ENCODE peak calls at places on chromosomes 7 and 10, in eight cellular contexts. D is CD8-positive, alpha-beta T cell; G is mesothelial cell of epicardium; Y is astrocyte of the spinal cord; N is GM20000; O is gastrocnemius medialis; A is cardiac muscle cell; P is GM06990. S is an unnamed sample.

GRCh38 chr7:129835436-129836020 is 117.2 kb downstream of the UBE2H start:
- DNase-seq in Y (no peak), P (no peak), A (no peak), D (no peak), N (no peak), O (no peak), G (no peak), S (no peak)

GRCh38 chr7:100963386-100963785 is 6.0 kb upstream of the MUC12 start:
- DNase-seq in P (no peak), Y (no peak), A (no peak), N (no peak), D (no peak), O (no peak), G (no peak), S (no peak)

GRCh38 chr10:104680467-104681401 is 39.6 kb downstream of the SORCS3 start:
- DNase-seq in P (no peak), N (no peak), D (no peak), Y (peak), G (peak), O (no peak), A (peak), S (peak)

GRCh38 chr10:48509061-48509772 is 95.7 kb downstream of the ARHGAP22 start:
- DNase-seq in Y (no peak), D (no peak), G (no peak), N (no peak), O (no peak), P (no peak), A (peak), S (no peak)

GRCh38 chr10:14532473-14533251 is 201.9 kb upstream of the FRMD4A start:
- DNase-seq in A (no peak), P (no peak), D (no peak), Y (no peak), G (no peak), N (no peak), O (no peak), S (no peak)

GRCh38 chr10:35040761-35041501 is 49.2 kb downstream of the CUL2 start:
- DNase-seq in P (no peak), O (no peak), G (no peak), Y (peak), N (no peak), D (no peak), A (no peak), S (no peak)

GRCh38 chr10:51029172-51029641 is 45.1 kb upstream of the PRKG1 start:
- DNase-seq in G (no peak), P (no peak), O (no peak), Y (no peak), A (no peak), D (no peak), N (no peak), S (no peak)

GRCh38 chr10:77865585-77866324 is 60.8 kb downstream of the DLG5 start:
- DNase-seq in A (no peak), Y (no peak), D (no peak), P (no peak), N (no peak), G (no peak), O (peak), S (no peak)

GRCh38 chr7:30595461-30596042 is 874 bp downstream of the GARS1 start:
- DNase-seq in G (no peak), Y (peak), D (no peak), O (no peak), A (no peak), N (peak), P (no peak), S (no peak)

GRCh38 chr10:100482181-100482833 is 19.5 kb downstream of the WNT8B start:
- DNase-seq in P (peak), N (peak), G (peak), O (peak), D (peak), A (peak), Y (peak), S (peak)
- TF ChIP-seq CTCF in P (peak), N (peak), G (peak), O (peak), D (peak), A (peak), Y (peak), S (peak)

DNA sequence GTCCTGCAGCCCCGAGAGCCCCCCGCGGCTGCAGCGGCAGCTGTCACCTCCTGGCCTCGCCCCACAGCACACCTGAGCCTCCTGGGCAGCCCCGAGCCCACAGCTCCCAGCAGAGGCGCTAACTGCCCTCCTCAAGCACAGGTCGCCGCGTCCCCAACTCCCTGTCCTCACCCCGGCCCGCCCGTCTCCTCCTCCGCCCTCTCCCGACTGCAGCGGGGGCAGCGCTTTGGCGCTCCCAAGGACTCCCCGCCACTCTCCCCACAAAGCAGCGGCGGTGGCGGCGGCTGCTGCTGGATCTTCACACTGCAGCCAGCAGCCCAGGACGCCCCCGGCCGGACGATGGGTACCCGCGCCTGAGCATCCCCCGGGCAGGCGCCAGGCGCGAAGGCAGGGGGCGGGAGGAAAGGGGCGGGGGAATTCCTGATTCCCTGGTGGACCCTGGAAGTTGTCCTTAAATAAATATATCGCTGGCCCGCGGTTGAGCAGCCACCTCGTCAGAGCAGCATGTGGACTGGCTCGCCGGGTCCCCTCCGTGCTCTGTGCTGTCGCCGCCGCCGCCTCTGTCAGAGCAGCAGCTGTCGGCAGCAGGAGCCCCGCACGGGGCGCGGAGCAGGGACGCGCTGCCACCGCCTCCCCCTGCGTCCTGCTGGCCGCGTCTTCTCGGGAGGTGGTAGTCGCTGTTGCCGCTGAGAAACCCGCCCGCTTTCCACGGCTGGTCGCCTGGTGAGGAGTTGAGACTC is at the start of gene ZNF804B:
- DNase-seq in G (peak), O (no peak), D (no peak), N (peak), A (peak), P (peak), Y (no peak), S (peak)
- TF ChIP-seq CTCF in G (no peak), O (no peak), D (no peak), N (no peak), A (no peak), P (no peak), Y (no peak), S (peak)

GRCh38 chr10:29540016-29540415 is 94.8 kb downstream of the SVIL start:
- DNase-seq in G (no peak), O (peak), N (no peak), D (no peak), P (no peak), A (no peak), Y (no peak), S (no peak)
- TF ChIP-seq CTCF in G (no peak), O (no peak), N (no peak), D (no peak), P (no peak), A (no peak), Y (no peak), S (no peak)

GRCh38 chr10:72564596-72564995 is 61.3 kb downstream of the MICU1 start:
- DNase-seq in N (no peak), G (no peak), O (no peak), A (no peak), P (no peak), Y (peak), D (no peak), S (no peak)

GRCh38 chr10:72563327-72563932 is 62.4 kb downstream of the MICU1 start:
- DNase-seq in O (no peak), A (no peak), Y (no peak), P (peak), G (no peak), N (peak), D (no peak), S (no peak)

GRCh38 chr10:72573079-72573478 is 52.8 kb downstream of the MICU1 start:
- DNase-seq in G (no peak), Y (no peak), P (no peak), N (no peak), A (no peak), O (no peak), D (no peak), S (no peak)

GRCh38 chr10:72567421-72567820 is 58.5 kb downstream of the MICU1 start:
- DNase-seq in P (no peak), N (no peak), Y (peak), O (peak), D (no peak), A (no peak), G (no peak), S (no peak)

GRCh38 chr10:72567884-72568283 is 58.0 kb downstream of the MICU1 start:
- DNase-seq in D (no peak), O (no peak), A (peak), N (peak), P (no peak), G (no peak), Y (peak), S (no peak)
- TF ChIP-seq CTCF in D (no peak), O (no peak), A (peak), N (peak), P (peak), G (no peak), Y (peak), S (peak)

GRCh38 chr10:68982389-68982788 is 6.2 kb upstream of the KIFBP start:
- DNase-seq in D (no peak), N (no peak), Y (no peak), P (no peak), O (no peak), G (no peak), A (no peak), S (no peak)

GRCh38 chr10:68981074-68981473 is 7.5 kb upstream of the KIFBP start:
- DNase-seq in P (no peak), N (no peak), A (no peak), D (no peak), G (no peak), Y (no peak), O (no peak), S (no peak)
- TF ChIP-seq CTCF in P (peak), N (no peak), A (peak), D (no peak), G (peak), Y (peak), O (no peak), S (no peak)

GRCh38 chr7:138067774-138068173 is 8.5 kb upstream of the AKR1D1 start:
- DNase-seq in P (no peak), D (no peak), O (no peak), Y (no peak), N (no peak), A (no peak), G (no peak), S (no peak)

GRCh38 chr7:138065827-138066226 is 10.4 kb upstream of the AKR1D1 start:
- DNase-seq in Y (no peak), O (no peak), A (no peak), P (no peak), N (no peak), D (no peak), G (no peak), S (no peak)

GRCh38 chr7:138066954-138067394 is 9.3 kb upstream of the AKR1D1 start:
- DNase-seq in A (no peak), D (no peak), O (no peak), P (no peak), N (no peak), Y (no peak), G (no peak), S (no peak)

GRCh38 chr7:138063400-138063799 is 12.9 kb upstream of the AKR1D1 start:
- DNase-seq in N (no peak), G (no peak), A (no peak), D (no peak), P (no peak), Y (no peak), O (no peak), S (no peak)

GRCh38 chr7:138064856-138065357 is 11.4 kb upstream of the AKR1D1 start:
- DNase-seq in O (no peak), A (peak), Y (peak), P (no peak), N (no peak), G (no peak), D (no peak), S (no peak)
- TF ChIP-seq CTCF in O (no peak), A (no peak), Y (no peak), P (peak), N (no peak), G (no peak), D (no peak), S (no peak)